ENCODE peak calls at places on chromosomes 6 and 20, in four cellular contexts. One of them, this sample, is unnamed.

GRCh38 chr20:34980543-34981213 is 25.0 kb downstream of the MYH7B start:
- DNase-seq in psoas muscle: no peak
- DNase-seq in fibroblast of pulmonary artery: peak
- DNase-seq in HFF-Myc: peak
- DNase-seq in this sample: no peak

GRCh38 chr20:63696311-63696627 is 183 bp upstream of the TNFRSF6B start:
- DNase-seq in HFF-Myc: no peak
- DNase-seq in fibroblast of pulmonary artery: no peak
- DNase-seq in psoas muscle: no peak
- DNase-seq in this sample: no peak

GRCh38 chr6:431986-432385 is 40.4 kb downstream of the IRF4 start:
- DNase-seq in fibroblast of pulmonary artery: no peak
- DNase-seq in psoas muscle: no peak
- DNase-seq in HFF-Myc: no peak
- DNase-seq in this sample: peak

GRCh38 chr6:145155873-145156782 is 579.2 kb downstream of the EPM2A start:
- DNase-seq in psoas muscle: no peak
- DNase-seq in HFF-Myc: no peak
- DNase-seq in fibroblast of pulmonary artery: no peak
- DNase-seq in this sample: no peak

GRCh38 chr20:40750541-40750940 is 61.5 kb upstream of the MAFB start:
- DNase-seq in HFF-Myc: no peak
- DNase-seq in psoas muscle: no peak
- DNase-seq in fibroblast of pulmonary artery: no peak
- DNase-seq in this sample: no peak

GRCh38 chr6:117025310-117025709 is 148.3 kb downstream of the RFX6 start:
- DNase-seq in psoas muscle: no peak
- DNase-seq in fibroblast of pulmonary artery: no peak
- DNase-seq in HFF-Myc: no peak
- DNase-seq in this sample: no peak

GRCh38 chr6:57432919-57433684 is 115.7 kb downstream of the PRIM2 start:
- DNase-seq in HFF-Myc: no peak
- DNase-seq in fibroblast of pulmonary artery: peak
- DNase-seq in psoas muscle: no peak
- DNase-seq in this sample: no peak

GRCh38 chr20:51767867-51768758 is at the start of gene ATP9A:
- DNase-seq in HFF-Myc: no peak
- DNase-seq in psoas muscle: peak
- DNase-seq in fibroblast of pulmonary artery: peak
- DNase-seq in this sample: no peak

GRCh38 chr6:170211404-170212025 is 79.4 kb downstream of the DLL1 start:
- DNase-seq in psoas muscle: no peak
- DNase-seq in fibroblast of pulmonary artery: no peak
- DNase-seq in HFF-Myc: no peak
- DNase-seq in this sample: no peak

GRCh38 chr6:56772737-56773184 is 130.1 kb upstream of the DST start:
- DNase-seq in psoas muscle: peak
- DNase-seq in HFF-Myc: no peak
- DNase-seq in fibroblast of pulmonary artery: peak
- DNase-seq in this sample: no peak

GRCh38 chr6:142374965-142375733 is 73.3 kb downstream of the ADGRG6 start:
- DNase-seq in fibroblast of pulmonary artery: peak
- DNase-seq in HFF-Myc: peak
- DNase-seq in psoas muscle: no peak
- DNase-seq in this sample: peak

GRCh38 chr6:130494745-130495144 is 128.9 kb downstream of the TMEM200A start:
- DNase-seq in psoas muscle: no peak
- DNase-seq in fibroblast of pulmonary artery: no peak
- DNase-seq in HFF-Myc: no peak
- DNase-seq in this sample: no peak

GRCh38 chr6:4616311-4616710 is 159.9 kb upstream of the CDYL start:
- DNase-seq in psoas muscle: no peak
- DNase-seq in HFF-Myc: no peak
- DNase-seq in fibroblast of pulmonary artery: no peak
- DNase-seq in this sample: no peak
- TF ChIP-seq CTCF in psoas muscle: no peak
- TF ChIP-seq CTCF in HFF-Myc: no peak
- TF ChIP-seq CTCF in fibroblast of pulmonary artery: no peak
- TF ChIP-seq CTCF in this sample: no peak

GRCh38 chr6:36130672-36131516 is 581 bp downstream of the MAPK13 start:
- DNase-seq in fibroblast of pulmonary artery: peak
- DNase-seq in psoas muscle: peak
- DNase-seq in HFF-Myc: no peak
- DNase-seq in this sample: no peak
- H3K4me3 ChIP-seq in fibroblast of pulmonary artery: peak
- H3K4me3 ChIP-seq in psoas muscle: peak
- H3K4me3 ChIP-seq in HFF-Myc: no peak
- H3K4me3 ChIP-seq in this sample: peak

GRCh38 chr6:138287144-138287955 is 69.1 kb upstream of the PBOV1 start:
- DNase-seq in fibroblast of pulmonary artery: peak
- DNase-seq in psoas muscle: no peak
- DNase-seq in HFF-Myc: no peak
- DNase-seq in this sample: no peak

GRCh38 chr6:138291036-138291848 is 73.0 kb upstream of the PBOV1 start:
- DNase-seq in fibroblast of pulmonary artery: no peak
- DNase-seq in psoas muscle: no peak
- DNase-seq in HFF-Myc: no peak
- DNase-seq in this sample: no peak

GRCh38 chr6:138290563-138290962 is 72.3 kb upstream of the PBOV1 start:
- DNase-seq in HFF-Myc: no peak
- DNase-seq in fibroblast of pulmonary artery: no peak
- DNase-seq in psoas muscle: no peak
- DNase-seq in this sample: no peak

GRCh38 chr6:138291849-138292181 is 73.5 kb upstream of the PBOV1 start:
- DNase-seq in HFF-Myc: no peak
- DNase-seq in psoas muscle: no peak
- DNase-seq in fibroblast of pulmonary artery: no peak
- DNase-seq in this sample: no peak

GRCh38 chr6:138289739-138290138 is 71.4 kb upstream of the PBOV1 start:
- DNase-seq in HFF-Myc: no peak
- DNase-seq in psoas muscle: no peak
- DNase-seq in fibroblast of pulmonary artery: no peak
- DNase-seq in this sample: no peak
- TF ChIP-seq CTCF in HFF-Myc: peak
- TF ChIP-seq CTCF in psoas muscle: no peak
- TF ChIP-seq CTCF in fibroblast of pulmonary artery: peak
- TF ChIP-seq CTCF in this sample: peak

DNA sequence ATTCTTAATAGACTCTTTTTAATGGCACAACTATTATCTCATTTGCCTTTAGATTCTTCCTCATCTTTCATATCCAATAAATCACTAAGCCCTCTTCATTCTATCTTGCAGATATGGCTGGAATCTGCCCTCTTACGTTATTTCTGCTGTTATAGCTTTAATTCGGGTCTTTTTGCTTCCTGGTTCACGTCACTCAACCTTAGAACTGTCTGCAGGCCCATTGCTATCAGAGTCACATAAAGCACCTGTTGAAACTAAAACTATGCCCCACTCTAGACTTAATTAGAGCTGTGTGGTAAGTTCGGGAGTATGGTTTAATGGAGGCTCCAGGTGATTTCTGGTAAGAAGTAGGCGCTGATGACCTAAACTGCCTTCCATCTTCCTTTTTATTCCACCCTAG is 988 bp downstream of the QRSL1 start:
- DNase-seq in fibroblast of pulmonary artery: no peak
- DNase-seq in psoas muscle: no peak
- DNase-seq in HFF-Myc: no peak
- DNase-seq in this sample: no peak
- H3K4me3 ChIP-seq in fibroblast of pulmonary artery: peak
- H3K4me3 ChIP-seq in psoas muscle: peak
- H3K4me3 ChIP-seq in HFF-Myc: peak
- H3K4me3 ChIP-seq in this sample: peak